ENCODE peak calls at places on chromosomes 13 and 19, in ten cellular contexts. L is DMS153; Y is activated CD4-positive, CD25-positive, alpha-beta regulatory T cell treated with anti-CD3 and anti-CD28 coated beads, Interleukin-2, amount 50 U/mL, for 72 hours; A is osteocyte; H is psoas muscle; S is NCI-H510A; D is heart right ventricle; X is cerebellar cortex; I is iris pigment epithelial cell; O is Peyer's patch. G is an unnamed sample.

GRCh38 chr19:50607874-50608785 is 31.6 kb downstream of the SYT3 start:
- DNase-seq in L (no peak), Y (peak), A (no peak), H (peak), S (no peak), D (peak), X (peak), I (peak), O (peak), G (no peak)

GRCh38 chr13:98143601-98144500 is 957 bp downstream of the FARP1 start:
- DNase-seq in L (no peak), Y (no peak), A (no peak), H (peak), S (no peak), D (peak), X (no peak), I (peak), O (peak), G (no peak)

GRCh38 chr19:32870154-32870573 is 597 bp upstream of the SLC7A9 start:
- DNase-seq in L (no peak), Y (no peak), A (peak), H (peak), S (no peak), D (no peak), X (no peak), I (no peak), O (peak), G (no peak)

GRCh38 chr13:31207630-31208549 is 8.1 kb downstream of the B3GLCT start:
- DNase-seq in L (no peak), Y (no peak), A (no peak), H (peak), S (no peak), D (peak), X (no peak), I (peak), O (no peak), G (no peak)

GRCh38 chr13:67063036-67063435 is 167.1 kb downstream of the PCDH9 start:
- DNase-seq in L (peak), Y (no peak), A (no peak), H (no peak), S (no peak), D (no peak), X (no peak), I (no peak), O (no peak), G (no peak)

GRCh38 chr19:2604747-2605329 is 97.7 kb downstream of the GNG7 start:
- DNase-seq in L (no peak), Y (no peak), A (no peak), H (no peak), S (no peak), D (no peak), X (no peak), I (no peak), O (peak), G (no peak)

GRCh38 chr19:54462713-54463530 is 656 bp downstream of the LENG9 start:
- DNase-seq in L (no peak), Y (peak), A (no peak), H (peak), S (no peak), D (peak), X (peak), I (peak), O (peak), G (peak)

GRCh38 chr13:61030445-61030844 is 385.2 kb downstream of the PCDH20 start:
- DNase-seq in L (peak), Y (no peak), A (no peak), H (no peak), S (no peak), D (no peak), X (no peak), I (no peak), O (no peak), G (no peak)

GRCh38 chr19:44943801-44944249 is 1.8 kb downstream of the APOC4 start:
- DNase-seq in L (no peak), Y (no peak), A (no peak), H (peak), S (no peak), D (peak), X (no peak), I (no peak), O (no peak), G (no peak)

GRCh38 chr13:26819067-26819466 is 58.5 kb upstream of the GPR12 start:
- DNase-seq in L (no peak), Y (no peak), A (no peak), H (no peak), S (no peak), D (peak), X (no peak), I (no peak), O (no peak), G (no peak)

GRCh38 chr13:111074826-111075225 is 40.3 kb upstream of the ARHGEF7 start:
- DNase-seq in L (no peak), Y (no peak), A (peak), H (no peak), S (no peak), D (no peak), X (no peak), I (peak), O (no peak), G (no peak)

GRCh38 chr13:50410921-50411712 is 395.9 kb downstream of the KCNRG start:
- DNase-seq in L (no peak), Y (no peak), A (no peak), H (no peak), S (no peak), D (no peak), X (no peak), I (peak), O (no peak), G (no peak)

GRCh38 chr19:4059493-4059880 is 7.2 kb downstream of the ZBTB7A start:
- DNase-seq in L (no peak), Y (no peak), A (no peak), H (no peak), S (no peak), D (no peak), X (no peak), I (no peak), O (peak), G (no peak)

GRCh38 chr13:77810430-77810829 is 108.2 kb downstream of the EDNRB start:
- DNase-seq in L (no peak), Y (no peak), A (no peak), H (no peak), S (no peak), D (no peak), X (peak), I (peak), O (no peak), G (no peak)

GRCh38 chr13:63455938-63456337 is 2040.3 kb upstream of the PCDH20 start:
- DNase-seq in L (no peak), Y (no peak), A (no peak), H (no peak), S (no peak), D (no peak), X (no peak), I (no peak), O (no peak), G (no peak)

GRCh38 chr19:48363500-48363809 is 285 bp downstream of the TMEM143 start:
- DNase-seq in L (no peak), Y (no peak), A (no peak), H (no peak), S (no peak), D (no peak), X (no peak), I (no peak), O (no peak), G (no peak)

GRCh38 chr13:85528578-85529215 is 270.5 kb downstream of the SLITRK6 start:
- DNase-seq in L (no peak), Y (no peak), A (no peak), H (no peak), S (no peak), D (no peak), X (peak), I (peak), O (no peak), G (no peak)

GRCh38 chr19:11137542-11138384 is 17.8 kb downstream of the SPC24 start:
- DNase-seq in L (peak), Y (peak), A (peak), H (peak), S (peak), D (peak), X (peak), I (peak), O (peak), G (peak)

GRCh38 chr19:42606660-42607351 is 12.1 kb upstream of the CEACAM8 start:
- DNase-seq in L (peak), Y (peak), A (no peak), H (no peak), S (no peak), D (no peak), X (peak), I (peak), O (peak), G (peak)

GRCh38 chr13:100547805-100548204 is 40.8 kb downstream of the GGACT start:
- DNase-seq in L (no peak), Y (no peak), A (peak), H (no peak), S (no peak), D (no peak), X (peak), I (no peak), O (no peak), G (no peak)

GRCh38 chr13:109586509-109587346 is 199.7 kb downstream of the IRS2 start:
- DNase-seq in L (no peak), Y (no peak), A (no peak), H (no peak), S (no peak), D (no peak), X (no peak), I (no peak), O (peak), G (no peak)

GRCh38 chr13:40191186-40191980 is 475.1 kb downstream of the FOXO1 start:
- DNase-seq in L (no peak), Y (no peak), A (no peak), H (no peak), S (no peak), D (no peak), X (no peak), I (peak), O (no peak), G (no peak)

GRCh38 chr19:41327499-41328156 is 17.7 kb downstream of the CCDC97 start:
- DNase-seq in L (peak), Y (peak), A (no peak), H (peak), S (peak), D (peak), X (no peak), I (peak), O (peak), G (no peak)

GRCh38 chr13:92512852-92513251 is 713.8 kb upstream of the GPC6 start:
- DNase-seq in L (no peak), Y (no peak), A (no peak), H (no peak), S (no peak), D (no peak), X (no peak), I (no peak), O (no peak), G (no peak)

GRCh38 chr19:10431943-10432735 is 11.8 kb downstream of the PDE4A start:
- DNase-seq in L (no peak), Y (no peak), A (no peak), H (peak), S (peak), D (peak), X (no peak), I (peak), O (peak), G (no peak)

GRCh38 chr19:49930483-49931011 is 1.2 kb upstream of the NUP62 start:
- DNase-seq in L (no peak), Y (no peak), A (no peak), H (peak), S (no peak), D (peak), X (peak), I (no peak), O (no peak), G (no peak)

G was measured in DMS 273 treated with DMSO at 0.1 percent for 48 hours.